ENCODE peak calls at places on chromosome 6, in four cellular contexts. C is GM23248, E is HCT116, Z is hepatocyte. D is an unnamed sample.

GRCh38 chr6:28982476-28983266 is 22.4 kb downstream of the ZNF311 start:
- DNase-seq in E (no peak), C (peak; percentile 80), Z (peak; percentile 69), D (no peak)

GRCh38 chr6:152209211-152209610 is 401.7 kb downstream of the ESR1 start:
- DNase-seq in E (no peak), C (no peak), Z (no peak), D (no peak)

GRCh38 chr6:106324726-106325335 is 729 bp downstream of the ATG5 start:
- DNase-seq in Z (no peak), C (peak; percentile 53), E (no peak), D (peak; percentile 7)

GRCh38 chr6:46052479-46052878 is 36.8 kb upstream of the CLIC5 start:
- DNase-seq in E (no peak), C (no peak), Z (no peak), D (no peak)

GRCh38 chr6:168527451-168528210 is 86.6 kb downstream of the SMOC2 start:
- DNase-seq in E (no peak), Z (no peak), C (peak; percentile 14), D (no peak)

GRCh38 chr6:39929039-39929732 is 5.1 kb downstream of the MOCS1 start:
- DNase-seq in E (no peak), C (no peak), Z (no peak), D (no peak)

GRCh38 chr6:12009904-12010634 is 2.0 kb upstream of the HIVEP1 start:
- DNase-seq in Z (no peak), C (peak; percentile 59), E (no peak), D (no peak)

GRCh38 chr6:7414811-7415210 is 25.2 kb downstream of the RIOK1 start:
- DNase-seq in E (no peak), C (peak; percentile 94), Z (peak; percentile 68), D (no peak)

GRCh38 chr6:170152111-170152926 is 138.6 kb downstream of the DLL1 start:
- DNase-seq in C (no peak), Z (no peak), E (no peak), D (no peak)

GRCh38 chr6:160430203-160430602 is 82.0 kb downstream of the SLC22A3 start:
- DNase-seq in C (no peak), E (no peak), Z (no peak), D (no peak)

GRCh38 chr6:140071601-140072062 is 697.2 kb upstream of the CITED2 start:
- DNase-seq in E (no peak), Z (no peak), C (peak; percentile 87), D (no peak)

GRCh38 chr6:77124604-77125003 is 338.7 kb downstream of the HTR1B start:
- DNase-seq in E (no peak), Z (peak; percentile 6), C (peak; percentile 6), D (no peak)

GRCh38 chr6:121522265-121522664 is 86.8 kb downstream of the GJA1 start:
- DNase-seq in C (peak; percentile 96), E (no peak), Z (peak; percentile 48), D (no peak)

GRCh38 chr6:151060742-151061100 is 179.0 kb upstream of the AKAP12 start:
- DNase-seq in Z (no peak), E (no peak), C (no peak), D (no peak)

GRCh38 chr6:39568896-39569295 is 156.3 kb downstream of the KIF6 start:
- DNase-seq in C (peak; percentile 84), Z (no peak), E (no peak), D (no peak)

GRCh38 chr6:118652051-118652699 is 784 bp upstream of the CEP85L start:
- DNase-seq in C (no peak), E (no peak), Z (no peak), D (peak; percentile 14)

GRCh38 chr6:168018664-168019063 is 21.2 kb downstream of the KIF25 start:
- DNase-seq in E (no peak), Z (no peak), C (no peak), D (no peak)

GRCh38 chr6:150547511-150548222 is 52.0 kb upstream of the PLEKHG1 start:
- DNase-seq in C (no peak), Z (no peak), E (no peak), D (no peak)

GRCh38 chr6:73079611-73079955 is 145.7 kb downstream of the KHDC1L start:
- DNase-seq in Z (peak; percentile 8), C (peak; percentile 68), E (no peak), D (no peak)

GRCh38 chr6:3850451-3851203 is 1.5 kb downstream of the FAM50B start:
- DNase-seq in E (no peak), C (no peak), Z (no peak), D (no peak)

GRCh38 chr6:34237722-34238506 is 1.2 kb downstream of the HMGA1 start:
- DNase-seq in Z (peak; percentile 71), C (peak; percentile 63), E (no peak), D (peak; percentile 90)

GRCh38 chr6:122789862-122790739 is 1.0 kb downstream of the SMPDL3A start:
- DNase-seq in Z (peak; percentile 59), E (no peak), C (peak; percentile 78), D (no peak)

GRCh38 chr6:82419859-82420258 is 56.2 kb downstream of the TPBG start:
- DNase-seq in C (peak; percentile 56), Z (no peak), E (no peak), D (no peak)

GRCh38 chr6:41746068-41746467 is 1.1 kb downstream of the PGC start:
- DNase-seq in E (no peak), C (no peak), Z (no peak), D (no peak)

GRCh38 chr6:108630050-108630714 is 69.5 kb downstream of the FOXO3 start:
- DNase-seq in Z (no peak), E (no peak), C (no peak), D (no peak)

GRCh38 chr6:72248621-72249020 is 362.3 kb downstream of the RIMS1 start:
- DNase-seq in C (no peak), Z (no peak), E (no peak), D (no peak)

GRCh38 chr6:18280084-18280483 is 15.8 kb upstream of the DEK start:
- DNase-seq in C (peak; percentile 19), Z (no peak), E (no peak), D (no peak)

GRCh38 chr6:12490376-12490903 is 200.3 kb downstream of the EDN1 start:
- DNase-seq in Z (no peak), E (no peak), C (peak; percentile 23), D (no peak)

GRCh38 chr6:120764312-120764711 is 570.0 kb downstream of the TBC1D32 start:
- DNase-seq in Z (no peak), C (no peak), E (no peak), D (no peak)

GRCh38 chr6:113011389-113011788 is 664.3 kb downstream of the RFPL4B start:
- DNase-seq in C (peak; percentile 39), E (no peak), Z (no peak), D (no peak)

GRCh38 chr6:128305228-128305627 is 215.2 kb downstream of the PTPRK start:
- DNase-seq in E (no peak), Z (no peak), C (no peak), D (no peak)

GRCh38 chr6:128302942-128303341 is 217.5 kb downstream of the PTPRK start:
- DNase-seq in C (no peak), E (no peak), Z (no peak), D (no peak)

GRCh38 chr6:128307671-128308070 is 212.7 kb downstream of the PTPRK start:
- DNase-seq in Z (no peak), C (no peak), E (no peak), D (no peak)

GRCh38 chr6:128303870-128304269 is 216.5 kb downstream of the PTPRK start:
- DNase-seq in Z (no peak), E (no peak), C (no peak), D (no peak)

DNA sequence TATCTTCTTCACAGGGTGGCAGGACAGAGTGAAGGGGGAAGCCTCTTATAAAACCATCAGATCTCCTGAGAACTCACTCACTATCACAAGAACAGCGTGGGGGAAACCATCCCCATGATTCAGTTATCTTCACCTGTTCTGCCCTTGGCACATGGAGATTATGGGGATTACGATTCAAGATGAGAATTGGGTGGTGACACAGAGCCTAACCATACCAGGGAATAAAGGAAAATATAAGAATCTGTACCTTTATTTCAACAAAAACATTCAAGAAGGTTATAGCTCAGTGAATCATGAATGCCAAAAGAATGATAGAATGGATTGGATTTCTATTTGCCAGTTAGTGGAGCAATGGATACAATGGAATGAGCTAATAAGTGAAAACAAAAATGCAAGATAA is 214.4 kb downstream of the PTPRK start:
- DNase-seq in C (no peak), E (no peak), Z (no peak), D (no peak)
- TF ChIP-seq EZH2phosphoT487 in C (no peak), E (no peak), Z (no peak), D (no peak)

DNA sequence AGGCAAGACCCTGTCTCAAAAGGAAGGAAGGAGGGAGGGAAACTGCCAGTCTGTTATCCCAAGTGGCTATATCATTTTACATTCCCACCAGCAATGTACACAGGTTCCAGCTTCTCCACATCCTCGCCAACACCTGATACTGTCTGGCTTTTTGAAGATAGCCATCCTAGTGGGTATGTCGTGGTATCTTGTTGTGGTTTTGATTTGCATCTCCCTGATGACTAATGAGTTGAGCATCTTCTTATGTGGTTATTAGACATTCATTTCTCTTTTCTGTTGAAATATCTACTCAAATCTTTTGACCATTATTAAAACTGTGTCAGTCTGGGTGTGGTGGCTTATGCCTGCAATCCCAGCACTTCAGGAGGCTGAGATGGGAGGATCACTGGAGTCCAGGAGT is 47.9 kb upstream of the ARID1B start:
- DNase-seq in Z (no peak), C (peak; percentile 54), E (peak; percentile 26), D (no peak)
- TF ChIP-seq EZH2phosphoT487 in Z (no peak), C (no peak), E (no peak), D (no peak)

GRCh38 chr6:2737885-2738284 is 12.8 kb downstream of the MYLK4 start:
- DNase-seq in C (no peak), Z (no peak), E (no peak), D (no peak)

GRCh38 chr6:2741756-2742155 is 9.0 kb downstream of the MYLK4 start:
- DNase-seq in Z (no peak), E (no peak), C (no peak), D (no peak)

GRCh38 chr6:2739335-2739734 is 11.4 kb downstream of the MYLK4 start:
- DNase-seq in Z (no peak), C (peak; percentile 56), E (no peak), D (no peak)

GRCh38 chr6:2740601-2741000 is 10.1 kb downstream of the MYLK4 start:
- DNase-seq in C (no peak), Z (no peak), E (no peak), D (no peak)

GRCh38 chr6:2738373-2738979 is 12.2 kb downstream of the MYLK4 start:
- DNase-seq in C (peak; percentile 71), Z (peak; percentile 66), E (peak; percentile 41), D (peak; percentile 69)
- TF ChIP-seq EZH2phosphoT487 in C (no peak), Z (no peak), E (no peak), D (no peak)

DNA sequence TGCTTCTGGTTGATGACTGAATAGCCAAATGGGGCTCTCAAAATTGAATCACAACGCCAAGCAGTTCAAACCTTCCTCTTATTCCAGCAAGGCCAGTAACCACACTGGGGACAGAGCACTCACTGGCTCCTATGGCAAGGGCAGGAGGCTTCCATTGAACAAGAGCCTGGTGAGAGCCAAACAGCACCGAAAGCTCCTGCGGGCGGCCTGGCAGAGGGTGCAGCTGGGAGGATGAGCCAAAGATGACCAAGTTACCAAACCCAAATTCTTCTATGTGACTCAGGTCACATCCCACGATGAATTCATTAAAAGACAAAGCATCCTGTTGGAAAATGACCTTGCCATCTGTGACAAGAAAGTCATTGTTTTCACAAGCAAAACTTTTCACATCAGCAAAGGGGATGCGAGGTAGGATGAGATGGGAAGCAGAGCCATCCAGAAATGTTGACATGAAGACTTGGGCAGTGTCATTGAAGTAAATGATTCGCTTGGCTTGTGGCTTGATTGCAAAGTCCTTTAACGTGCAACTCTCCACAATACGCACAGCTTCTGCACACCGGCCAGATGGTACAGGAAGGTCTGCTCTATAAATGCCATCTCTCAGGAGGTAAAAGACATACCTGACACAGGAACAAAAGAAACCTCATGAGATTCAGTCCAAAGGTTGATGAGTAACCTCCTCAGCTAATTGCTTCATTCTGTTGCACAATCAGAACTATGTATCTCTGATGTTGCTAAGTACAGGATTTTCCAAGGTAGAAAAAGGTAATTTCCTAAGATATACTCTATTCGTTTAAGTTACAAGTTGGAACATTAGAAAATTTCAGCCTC is 36.3 kb downstream of the ROS1 start:
- DNase-seq in Z (peak; percentile 71), E (no peak), C (peak; percentile 56), D (no peak)
- TF ChIP-seq EZH2phosphoT487 in Z (no peak), E (no peak), C (no peak), D (no peak)